ENCODE peak calls at places on chromosomes 13 and 19, in eight cellular contexts. One of them, this sample, is unnamed.

GRCh38 chr19:40312533-40312932 is 27.4 kb upstream of the AKT2 start:
- DNase-seq in left cardiac atrium: no peak
- DNase-seq in stimulated activated naive CD4-positive, alpha-beta T cell: no peak
- DNase-seq in CD8-positive, alpha-beta T cell: no peak
- DNase-seq in AG20443: no peak
- DNase-seq in hippocampal formation: no peak
- DNase-seq in amygdala: no peak
- DNase-seq in AML-193: no peak
- DNase-seq in this sample: no peak

GRCh38 chr13:71869274-71869673 is 2.3 kb upstream of the DACH1 start:
- DNase-seq in CD8-positive, alpha-beta T cell: no peak
- DNase-seq in amygdala: no peak
- DNase-seq in AG20443: no peak
- DNase-seq in AML-193: no peak
- DNase-seq in hippocampal formation: no peak
- DNase-seq in left cardiac atrium: no peak
- DNase-seq in stimulated activated naive CD4-positive, alpha-beta T cell: no peak
- DNase-seq in this sample: no peak

GRCh38 chr19:40274585-40275544 is 10.3 kb downstream of the AKT2 start:
- DNase-seq in amygdala: no peak
- DNase-seq in left cardiac atrium: no peak
- DNase-seq in hippocampal formation: no peak
- DNase-seq in AML-193: no peak
- DNase-seq in CD8-positive, alpha-beta T cell: peak; percentile 21
- DNase-seq in AG20443: peak; percentile 7
- DNase-seq in stimulated activated naive CD4-positive, alpha-beta T cell: no peak
- DNase-seq in this sample: no peak

GRCh38 chr13:46605824-46606554 is 53.0 kb downstream of the LRCH1 start:
- DNase-seq in hippocampal formation: no peak
- DNase-seq in CD8-positive, alpha-beta T cell: no peak
- DNase-seq in AG20443: no peak
- DNase-seq in left cardiac atrium: no peak
- DNase-seq in stimulated activated naive CD4-positive, alpha-beta T cell: no peak
- DNase-seq in amygdala: no peak
- DNase-seq in AML-193: peak; percentile 39
- DNase-seq in this sample: no peak

GRCh38 chr19:45439569-45440258 is 16.0 kb upstream of the ERCC1 start:
- DNase-seq in AML-193: peak; percentile 68
- DNase-seq in AG20443: peak; percentile 75
- DNase-seq in CD8-positive, alpha-beta T cell: peak; percentile 82
- DNase-seq in hippocampal formation: peak; percentile 73
- DNase-seq in amygdala: peak; percentile 66
- DNase-seq in left cardiac atrium: peak; percentile 88
- DNase-seq in stimulated activated naive CD4-positive, alpha-beta T cell: peak; percentile 80
- DNase-seq in this sample: no peak

GRCh38 chr13:97237388-97237787 is 15.3 kb downstream of the MBNL2 start:
- DNase-seq in AG20443: no peak
- DNase-seq in CD8-positive, alpha-beta T cell: no peak
- DNase-seq in amygdala: no peak
- DNase-seq in stimulated activated naive CD4-positive, alpha-beta T cell: no peak
- DNase-seq in left cardiac atrium: no peak
- DNase-seq in AML-193: no peak
- DNase-seq in hippocampal formation: no peak
- DNase-seq in this sample: no peak

GRCh38 chr13:44068169-44068568 is 188.5 kb downstream of the LACC1 start:
- DNase-seq in amygdala: no peak
- DNase-seq in AML-193: no peak
- DNase-seq in hippocampal formation: no peak
- DNase-seq in CD8-positive, alpha-beta T cell: no peak
- DNase-seq in left cardiac atrium: no peak
- DNase-seq in AG20443: peak; percentile 11
- DNase-seq in stimulated activated naive CD4-positive, alpha-beta T cell: no peak
- DNase-seq in this sample: no peak

GRCh38 chr13:99103536-99103935 is 97.1 kb upstream of the UBAC2 start:
- DNase-seq in CD8-positive, alpha-beta T cell: no peak
- DNase-seq in AML-193: no peak
- DNase-seq in amygdala: no peak
- DNase-seq in hippocampal formation: peak; percentile 13
- DNase-seq in AG20443: peak; percentile 62
- DNase-seq in stimulated activated naive CD4-positive, alpha-beta T cell: no peak
- DNase-seq in left cardiac atrium: no peak
- DNase-seq in this sample: no peak

GRCh38 chr19:4130635-4131438 is 6.9 kb upstream of the MAP2K2 start:
- DNase-seq in hippocampal formation: no peak
- DNase-seq in amygdala: no peak
- DNase-seq in AML-193: no peak
- DNase-seq in AG20443: peak; percentile 63
- DNase-seq in CD8-positive, alpha-beta T cell: no peak
- DNase-seq in left cardiac atrium: no peak
- DNase-seq in stimulated activated naive CD4-positive, alpha-beta T cell: no peak
- DNase-seq in this sample: no peak

GRCh38 chr13:76014618-76015315 is 378.6 kb downstream of the LMO7 start:
- DNase-seq in left cardiac atrium: no peak
- DNase-seq in amygdala: no peak
- DNase-seq in hippocampal formation: no peak
- DNase-seq in AML-193: no peak
- DNase-seq in AG20443: peak; percentile 8
- DNase-seq in stimulated activated naive CD4-positive, alpha-beta T cell: no peak
- DNase-seq in CD8-positive, alpha-beta T cell: no peak
- DNase-seq in this sample: no peak

GRCh38 chr19:17170538-17171297 is 44.4 kb upstream of the USE1 start:
- DNase-seq in AG20443: no peak
- DNase-seq in stimulated activated naive CD4-positive, alpha-beta T cell: no peak
- DNase-seq in AML-193: no peak
- DNase-seq in hippocampal formation: no peak
- DNase-seq in left cardiac atrium: no peak
- DNase-seq in CD8-positive, alpha-beta T cell: no peak
- DNase-seq in amygdala: no peak
- DNase-seq in this sample: no peak

GRCh38 chr19:342801-343421 is 1.7 kb downstream of the MIER2 start:
- DNase-seq in CD8-positive, alpha-beta T cell: no peak
- DNase-seq in AG20443: peak; percentile 82
- DNase-seq in left cardiac atrium: peak; percentile 87
- DNase-seq in amygdala: no peak
- DNase-seq in AML-193: peak; percentile 64
- DNase-seq in hippocampal formation: no peak
- DNase-seq in stimulated activated naive CD4-positive, alpha-beta T cell: no peak
- DNase-seq in this sample: no peak

GRCh38 chr19:2097330-2098327 is 914 bp downstream of the IZUMO4 start:
- DNase-seq in AG20443: no peak
- DNase-seq in stimulated activated naive CD4-positive, alpha-beta T cell: peak; percentile 53
- DNase-seq in amygdala: no peak
- DNase-seq in AML-193: no peak
- DNase-seq in left cardiac atrium: no peak
- DNase-seq in hippocampal formation: no peak
- DNase-seq in CD8-positive, alpha-beta T cell: no peak
- DNase-seq in this sample: no peak

GRCh38 chr19:5503598-5503997 is 48.4 kb downstream of the ZNRF4 start:
- DNase-seq in amygdala: no peak
- DNase-seq in CD8-positive, alpha-beta T cell: no peak
- DNase-seq in stimulated activated naive CD4-positive, alpha-beta T cell: no peak
- DNase-seq in hippocampal formation: no peak
- DNase-seq in AML-193: no peak
- DNase-seq in AG20443: no peak
- DNase-seq in left cardiac atrium: no peak
- DNase-seq in this sample: no peak

GRCh38 chr19:7781157-7781556 is 18.1 kb downstream of the CLEC4M start:
- DNase-seq in CD8-positive, alpha-beta T cell: no peak
- DNase-seq in AG20443: no peak
- DNase-seq in stimulated activated naive CD4-positive, alpha-beta T cell: no peak
- DNase-seq in AML-193: no peak
- DNase-seq in left cardiac atrium: no peak
- DNase-seq in amygdala: no peak
- DNase-seq in hippocampal formation: no peak
- DNase-seq in this sample: no peak

GRCh38 chr19:15194938-15195337 is 5.9 kb downstream of the NOTCH3 start:
- DNase-seq in stimulated activated naive CD4-positive, alpha-beta T cell: no peak
- DNase-seq in amygdala: no peak
- DNase-seq in AG20443: peak; percentile 77
- DNase-seq in CD8-positive, alpha-beta T cell: no peak
- DNase-seq in left cardiac atrium: peak; percentile 58
- DNase-seq in hippocampal formation: no peak
- DNase-seq in AML-193: no peak
- DNase-seq in this sample: no peak

GRCh38 chr13:73060251-73061160 is 1.7 kb downstream of the KLF5 start:
- DNase-seq in left cardiac atrium: peak; percentile 34
- DNase-seq in amygdala: no peak
- DNase-seq in hippocampal formation: no peak
- DNase-seq in AML-193: no peak
- DNase-seq in AG20443: peak; percentile 52
- DNase-seq in CD8-positive, alpha-beta T cell: no peak
- DNase-seq in stimulated activated naive CD4-positive, alpha-beta T cell: no peak
- DNase-seq in this sample: no peak

GRCh38 chr19:8835446-8835845 is 3.3 kb downstream of the MBD3L1 start:
- DNase-seq in AG20443: no peak
- DNase-seq in AML-193: no peak
- DNase-seq in amygdala: no peak
- DNase-seq in CD8-positive, alpha-beta T cell: no peak
- DNase-seq in hippocampal formation: no peak
- DNase-seq in left cardiac atrium: no peak
- DNase-seq in stimulated activated naive CD4-positive, alpha-beta T cell: no peak
- DNase-seq in this sample: no peak

GRCh38 chr13:113405481-113406300 is 41.8 kb upstream of the GRTP1 start:
- DNase-seq in left cardiac atrium: no peak
- DNase-seq in stimulated activated naive CD4-positive, alpha-beta T cell: no peak
- DNase-seq in CD8-positive, alpha-beta T cell: no peak
- DNase-seq in amygdala: no peak
- DNase-seq in hippocampal formation: no peak
- DNase-seq in AML-193: no peak
- DNase-seq in AG20443: no peak
- DNase-seq in this sample: peak; percentile 4

GRCh38 chr19:4749870-4750269 is 26.2 kb upstream of the DPP9 start:
- DNase-seq in AML-193: no peak
- DNase-seq in AG20443: no peak
- DNase-seq in hippocampal formation: no peak
- DNase-seq in left cardiac atrium: no peak
- DNase-seq in stimulated activated naive CD4-positive, alpha-beta T cell: no peak
- DNase-seq in CD8-positive, alpha-beta T cell: no peak
- DNase-seq in amygdala: no peak
- DNase-seq in this sample: no peak

GRCh38 chr13:26707122-26708006 is 53.2 kb downstream of the GPR12 start:
- DNase-seq in hippocampal formation: peak; percentile 48
- DNase-seq in left cardiac atrium: no peak
- DNase-seq in AML-193: peak; percentile 62
- DNase-seq in CD8-positive, alpha-beta T cell: no peak
- DNase-seq in AG20443: peak; percentile 80
- DNase-seq in amygdala: no peak
- DNase-seq in stimulated activated naive CD4-positive, alpha-beta T cell: peak; percentile 1
- DNase-seq in this sample: peak; percentile 75

GRCh38 chr13:39565036-39565949 is 37.7 kb downstream of the LHFPL6 start:
- DNase-seq in hippocampal formation: no peak
- DNase-seq in AML-193: no peak
- DNase-seq in AG20443: peak; percentile 88
- DNase-seq in CD8-positive, alpha-beta T cell: no peak
- DNase-seq in stimulated activated naive CD4-positive, alpha-beta T cell: no peak
- DNase-seq in amygdala: no peak
- DNase-seq in left cardiac atrium: peak; percentile 34
- DNase-seq in this sample: no peak

GRCh38 chr13:27355894-27356293 is 68.5 kb upstream of the GTF3A start:
- DNase-seq in hippocampal formation: no peak
- DNase-seq in AML-193: no peak
- DNase-seq in AG20443: no peak
- DNase-seq in CD8-positive, alpha-beta T cell: no peak
- DNase-seq in stimulated activated naive CD4-positive, alpha-beta T cell: no peak
- DNase-seq in amygdala: no peak
- DNase-seq in left cardiac atrium: no peak
- DNase-seq in this sample: no peak

GRCh38 chr19:53076984-53077383 is 26.2 kb downstream of the ZNF160 start:
- DNase-seq in CD8-positive, alpha-beta T cell: no peak
- DNase-seq in AML-193: peak; percentile 15
- DNase-seq in stimulated activated naive CD4-positive, alpha-beta T cell: no peak
- DNase-seq in hippocampal formation: peak; percentile 58
- DNase-seq in AG20443: peak; percentile 57
- DNase-seq in amygdala: peak; percentile 37
- DNase-seq in left cardiac atrium: peak; percentile 72
- DNase-seq in this sample: no peak

GRCh38 chr19:34998777-34999497 is 1.2 kb upstream of the GRAMD1A start:
- DNase-seq in AG20443: no peak
- DNase-seq in AML-193: no peak
- DNase-seq in hippocampal formation: no peak
- DNase-seq in stimulated activated naive CD4-positive, alpha-beta T cell: no peak
- DNase-seq in amygdala: no peak
- DNase-seq in left cardiac atrium: no peak
- DNase-seq in CD8-positive, alpha-beta T cell: no peak
- DNase-seq in this sample: no peak

GRCh38 chr13:33789757-33790156 is 28.2 kb upstream of the RFC3 start:
- DNase-seq in left cardiac atrium: no peak
- DNase-seq in AG20443: no peak
- DNase-seq in amygdala: no peak
- DNase-seq in CD8-positive, alpha-beta T cell: no peak
- DNase-seq in hippocampal formation: no peak
- DNase-seq in AML-193: no peak
- DNase-seq in stimulated activated naive CD4-positive, alpha-beta T cell: no peak
- DNase-seq in this sample: no peak

GRCh38 chr19:8569066-8569761 is 8.0 kb downstream of the MYO1F start:
- DNase-seq in AG20443: peak; percentile 93
- DNase-seq in amygdala: no peak
- DNase-seq in hippocampal formation: no peak
- DNase-seq in stimulated activated naive CD4-positive, alpha-beta T cell: no peak
- DNase-seq in left cardiac atrium: peak; percentile 36
- DNase-seq in CD8-positive, alpha-beta T cell: peak; percentile 67
- DNase-seq in AML-193: peak; percentile 96
- DNase-seq in this sample: no peak